ENCODE peak calls at places on chromosomes 5 and 9, in nine cellular contexts. L, D, N, Z, P, S, U, E and Q are unnamed samples.
A peak's percentile ranks its signal among the peaks of the same experiment; 100 is the strongest.

GRCh38 chr9:85041737-85042136 is 372.2 kb downstream of the NTRK2 start:
- DNase-seq in L (no peak), N (no peak), D (no peak), U (no peak), E (no peak), Z (no peak), S (no peak), P (no peak), Q (no peak)

GRCh38 chr5:36680066-36680465 is 73.7 kb downstream of the SLC1A3 start:
- DNase-seq in U (no peak), L (no peak), P (no peak), Z (no peak), S (no peak), D (no peak), N (no peak), E (no peak), Q (no peak)

GRCh38 chr5:96657068-96657467 is 5.1 kb upstream of the CAST start:
- DNase-seq in U (no peak), Z (peak; percentile 70), N (no peak), E (no peak), D (no peak), S (peak; percentile 96), L (peak; percentile 92), P (no peak), Q (no peak)

GRCh38 chr9:99253134-99253533 is 31.1 kb downstream of the SEC61B start:
- DNase-seq in E (no peak), U (no peak), N (no peak), D (no peak), L (no peak), S (no peak), P (no peak), Z (no peak), Q (no peak)

GRCh38 chr5:175696855-175697198 is 39.0 kb downstream of the HRH2 start:
- DNase-seq in P (no peak), D (no peak), Z (no peak), U (no peak), S (no peak), L (no peak), N (no peak), E (no peak), Q (no peak)

GRCh38 chr5:54093861-54094260 is 216.5 kb downstream of the ARL15 start:
- DNase-seq in N (no peak), S (no peak), E (no peak), D (no peak), L (no peak), Z (no peak), U (no peak), P (no peak), Q (no peak)

GRCh38 chr9:12930906-12931305 is 156.1 kb downstream of the LURAP1L start:
- DNase-seq in N (no peak), P (no peak), S (no peak), L (no peak), Z (no peak), E (peak; percentile 8), D (no peak), U (no peak), Q (no peak)

GRCh38 chr9:121675969-121676822 is 24.8 kb downstream of the DAB2IP start:
- DNase-seq in S (no peak), Z (no peak), E (no peak), L (peak; percentile 23), N (no peak), P (no peak), U (peak; percentile 65), D (no peak), Q (no peak)

GRCh38 chr5:3639175-3639574 is 43.5 kb downstream of the IRX1 start:
- DNase-seq in L (no peak), P (no peak), E (no peak), Z (no peak), U (no peak), D (no peak), N (no peak), S (no peak), Q (no peak)

GRCh38 chr9:87310827-87311564 is 186.7 kb upstream of the DAPK1 start:
- DNase-seq in U (no peak), Z (no peak), S (no peak), N (no peak), E (no peak), D (no peak), P (no peak), L (no peak), Q (no peak)

GRCh38 chr5:10761842-10762165 is 770 bp upstream of the DAP start:
- DNase-seq in U (no peak), D (no peak), S (no peak), P (no peak), L (peak; percentile 34), Z (no peak), N (no peak), E (no peak), Q (no peak)

GRCh38 chr5:10760976-10761841 is at the start of gene DAP:
- DNase-seq in E (peak; percentile 92), S (peak; percentile 84), D (peak; percentile 91), U (peak; percentile 94), L (peak; percentile 91), Z (peak; percentile 85), P (peak; percentile 87), N (peak; percentile 52), Q (peak; percentile 96)

GRCh38 chr5:10760033-10760975 is 730 bp downstream of the DAP start:
- DNase-seq in E (peak; percentile 60), U (no peak), D (peak; percentile 62), P (peak; percentile 67), N (no peak), L (peak; percentile 53), S (peak; percentile 69), Z (peak; percentile 78), Q (no peak)

GRCh38 chr5:10762178-10762775 is 1.2 kb upstream of the DAP start:
- DNase-seq in U (no peak), D (no peak), N (no peak), S (no peak), Z (peak; percentile 44), L (no peak), E (no peak), P (no peak), Q (no peak)

DNA sequence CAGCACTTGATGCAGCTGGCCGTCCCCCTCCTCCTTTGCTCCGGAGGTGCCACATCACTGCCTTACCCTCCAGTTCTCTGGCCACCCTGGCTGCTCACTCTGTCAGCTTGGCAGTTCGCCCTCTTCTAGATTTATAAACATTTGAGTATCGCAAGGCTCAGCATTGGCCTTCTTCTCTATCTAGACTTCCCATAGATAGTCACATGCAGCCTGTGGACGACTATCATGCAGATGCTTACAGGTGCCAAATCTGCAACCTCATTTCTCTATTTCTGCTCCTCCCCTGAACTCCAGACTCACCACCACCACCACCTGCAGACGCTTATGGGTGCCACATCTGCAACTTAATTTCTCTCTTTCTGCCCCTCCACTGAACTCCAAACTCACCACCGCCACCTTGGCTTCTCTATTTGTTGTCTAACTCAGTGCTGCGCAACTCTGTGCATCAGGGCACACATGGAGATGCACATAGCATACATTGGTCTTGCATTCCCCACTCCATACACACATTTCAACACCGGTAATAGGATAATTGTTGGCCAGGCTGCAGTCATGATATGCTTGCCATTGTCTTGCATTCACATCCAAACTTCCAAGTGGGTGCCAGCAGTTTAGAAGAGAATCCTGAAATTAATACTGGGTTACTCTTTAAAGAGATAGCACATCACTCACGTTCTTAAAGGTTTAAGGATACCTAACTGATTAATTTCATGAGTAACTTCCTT is 1.9 kb upstream of the DAP start:
- DNase-seq in Z (no peak), D (no peak), E (no peak), N (no peak), U (no peak), L (no peak), P (no peak), S (no peak), Q (no peak)
- TF ChIP-seq CTCF in Z (no peak), D (no peak), E (no peak), N (no peak), U (no peak), L (no peak), P (no peak), S (no peak), Q (no peak)

DNA sequence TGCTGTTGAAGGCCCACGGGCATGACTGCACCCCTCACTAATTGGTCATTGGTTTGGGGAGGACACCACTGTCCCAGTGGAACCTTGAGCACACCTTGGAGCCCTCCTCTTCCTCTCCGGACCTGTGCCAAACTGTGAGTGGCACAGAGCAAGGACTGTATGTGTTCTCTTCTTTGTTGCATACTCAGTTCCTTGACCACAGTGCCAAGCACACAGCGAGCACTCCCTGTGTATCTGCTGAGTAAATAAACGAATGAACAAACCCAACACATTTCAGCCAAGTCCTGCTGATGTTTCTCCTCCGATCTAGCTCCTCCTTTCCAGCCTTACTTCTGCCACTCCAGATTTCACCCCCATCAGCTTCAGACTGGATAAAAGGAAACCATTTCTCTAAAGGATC is 2.7 kb upstream of the TRIM52 start:
- DNase-seq in Z (no peak), S (no peak), E (no peak), P (no peak), L (no peak), D (no peak), U (no peak), N (no peak), Q (no peak)
- TF ChIP-seq CTCF in Z (no peak), S (no peak), E (no peak), P (no peak), L (no peak), D (no peak), U (no peak), N (no peak), Q (no peak)

GRCh38 chr5:142969624-142970439 is 199.7 kb downstream of the ARHGAP26 start:
- DNase-seq in L (peak; percentile 12), S (no peak), D (no peak), Z (no peak), E (no peak), U (no peak), N (no peak), P (no peak), Q (no peak)

GRCh38 chr5:142969186-142969585 is 199.0 kb downstream of the ARHGAP26 start:
- DNase-seq in N (no peak), L (no peak), P (no peak), U (no peak), E (no peak), Z (no peak), D (no peak), S (no peak), Q (no peak)

GRCh38 chr5:142972064-142972463 is 201.9 kb downstream of the ARHGAP26 start:
- DNase-seq in E (no peak), P (no peak), N (no peak), D (no peak), S (no peak), U (no peak), Z (no peak), L (no peak), Q (no peak)

GRCh38 chr5:142971296-142972013 is 201.3 kb downstream of the ARHGAP26 start:
- DNase-seq in S (no peak), E (no peak), U (no peak), D (no peak), Z (no peak), N (no peak), L (no peak), P (no peak), Q (no peak)

GRCh38 chr5:142970440-142970788 is 200.2 kb downstream of the ARHGAP26 start:
- DNase-seq in S (no peak), Z (no peak), P (no peak), N (no peak), E (no peak), D (no peak), L (no peak), U (no peak), Q (no peak)
- TF ChIP-seq CTCF in S (no peak), Z (no peak), P (no peak), N (no peak), E (no peak), D (no peak), L (no peak), U (no peak), Q (no peak)

GRCh38 chr5:82467006-82467561 is 188.9 kb upstream of the RPS23 start:
- DNase-seq in L (peak; percentile 75), D (no peak), Z (no peak), P (peak; percentile 17), S (peak; percentile 46), E (no peak), N (no peak), U (peak; percentile 48), Q (no peak)
- TF ChIP-seq CTCF in L (peak; percentile 66), D (no peak), Z (no peak), P (no peak), S (peak; percentile 21), E (no peak), N (no peak), U (no peak), Q (peak; percentile 40)